ENCODE peak calls at places on chromosomes 3 and 15, in six cellular contexts. X is IMR-90, H is mesendoderm, K is H9, Y is mesenchymal stem cell, S is H1. U is an unnamed sample.

GRCh38 chr3:86895202-86895601 is 95.7 kb downstream of the VGLL3 start:
- DNase-seq in H (no peak), S (no peak), X (peak), K (no peak), Y (no peak), U (no peak)

GRCh38 chr3:41598804-41599481 is 363.0 kb downstream of the ULK4 start:
- DNase-seq in K (no peak), Y (peak), X (peak), S (no peak), H (no peak), U (no peak)

GRCh38 chr15:70100495-70101331 is 3.0 kb upstream of the TLE3 start:
- DNase-seq in S (no peak), X (peak), H (peak), K (peak), Y (peak), U (peak)

GRCh38 chr15:78565951-78566774 is 843 bp downstream of the CHRNA5 start:
- DNase-seq in Y (peak), S (peak), H (peak), X (peak), K (peak), U (peak)

GRCh38 chr15:97316362-97316761 is 644.1 kb upstream of the ARRDC4 start:
- DNase-seq in K (no peak), X (no peak), Y (no peak), H (peak), S (no peak), U (no peak)

GRCh38 chr3:10496121-10496863 is 9.1 kb downstream of the ATP2B2 start:
- DNase-seq in H (no peak), X (no peak), K (no peak), Y (no peak), S (no peak), U (no peak)

GRCh38 chr3:27271890-27272289 is 97.3 kb downstream of the NEK10 start:
- DNase-seq in K (no peak), H (no peak), S (no peak), Y (no peak), X (no peak), U (no peak)

GRCh38 chr3:150749218-150749617 is 13.8 kb downstream of the SIAH2 start:
- DNase-seq in X (no peak), K (no peak), Y (no peak), S (no peak), H (no peak), U (no peak)

GRCh38 chr3:173006006-173006405 is 135.0 kb downstream of the SPATA16 start:
- DNase-seq in K (no peak), S (no peak), X (no peak), H (no peak), Y (no peak), U (no peak)

GRCh38 chr15:59532770-59533379 is 78.7 kb upstream of the GCNT3 start:
- DNase-seq in K (no peak), Y (peak), X (peak), H (peak), S (no peak), U (peak)

GRCh38 chr3:22117751-22118346 is 366.8 kb upstream of the ZNF385D start:
- DNase-seq in S (no peak), H (peak), X (peak), K (no peak), Y (peak), U (peak)

GRCh38 chr3:74590620-74591262 is 23.7 kb downstream of the CNTN3 start:
- DNase-seq in H (no peak), K (no peak), X (no peak), Y (no peak), S (no peak), U (no peak)

GRCh38 chr15:52786436-52787122 is 3.6 kb downstream of the ONECUT1 start:
- DNase-seq in Y (no peak), S (peak), X (no peak), H (peak), K (peak), U (peak)

GRCh38 chr3:197337656-197338055 is 39.2 kb upstream of the DLG1 start:
- DNase-seq in K (no peak), Y (peak), X (peak), S (peak), H (no peak), U (no peak)

GRCh38 chr3:98056035-98056434 is 20.9 kb upstream of the GABRR3 start:
- DNase-seq in S (no peak), K (no peak), X (no peak), H (no peak), Y (no peak), U (no peak)

GRCh38 chr15:69543681-69544080 is 91.1 kb downstream of the RPLP1 start:
- DNase-seq in H (peak), K (no peak), S (no peak), X (no peak), Y (no peak), U (no peak)

GRCh38 chr3:39209329-39209970 is 17.1 kb upstream of the XIRP1 start:
- DNase-seq in Y (no peak), K (no peak), S (no peak), H (peak), X (no peak), U (no peak)

GRCh38 chr3:10772230-10773161 is 43.5 kb upstream of the SLC6A11 start:
- DNase-seq in K (peak), X (no peak), Y (no peak), H (peak), S (peak), U (no peak)

GRCh38 chr3:179882322-179882721 is 154.4 kb downstream of the PEX5L start:
- DNase-seq in Y (no peak), S (no peak), K (peak), H (no peak), X (no peak), U (peak)

GRCh38 chr15:49674370-49674769 is 53.5 kb downstream of the DTWD1 start:
- DNase-seq in S (no peak), X (peak), H (no peak), Y (no peak), K (no peak), U (no peak)

GRCh38 chr3:16066975-16067374 is 107.5 kb upstream of the GALNT15 start:
- DNase-seq in K (no peak), X (peak), H (no peak), Y (peak), S (no peak), U (no peak)

GRCh38 chr3:39149059-39149455 is 4.3 kb downstream of the CSRNP1 start:
- DNase-seq in Y (peak), K (no peak), H (no peak), S (no peak), X (no peak), U (no peak)

DNA sequence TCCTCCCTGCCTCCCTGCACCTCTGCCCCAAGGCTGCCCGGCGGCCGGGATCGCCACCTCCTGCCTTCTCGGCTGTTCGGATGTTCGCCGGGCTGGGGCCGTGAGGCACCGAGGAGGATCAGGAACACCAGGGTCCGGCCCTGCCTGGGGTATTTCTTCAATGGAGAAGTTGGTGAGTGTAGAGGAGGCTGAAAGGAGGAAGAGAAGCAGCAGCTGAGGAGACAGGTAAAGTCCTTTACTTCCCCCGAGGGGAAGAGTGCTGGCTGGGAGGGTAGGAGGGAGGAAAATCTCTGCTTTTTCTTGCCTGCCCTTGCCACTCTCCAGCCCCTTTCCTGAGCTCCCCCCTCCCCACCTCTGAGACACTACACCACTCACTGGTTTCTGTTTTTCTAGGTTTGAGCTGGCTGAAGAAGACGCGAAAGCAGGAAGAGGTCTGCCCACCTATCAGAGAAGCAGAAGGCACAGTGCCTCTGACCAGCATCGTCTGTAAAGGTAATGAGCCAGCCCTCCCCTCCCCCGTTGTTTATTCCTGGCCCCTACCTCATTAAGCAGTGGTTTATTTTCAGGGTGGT is 519 bp downstream of the ASB7 start:
- DNase-seq in S (peak), K (peak), Y (peak), H (peak), X (peak), U (no peak)
- H4K8ac ChIP-seq in S (peak), K (no peak), Y (peak), H (no peak), X (peak), U (no peak)

GRCh38 chr15:88535607-88536313 is 10.7 kb downstream of the DET1 start:
- DNase-seq in K (no peak), H (no peak), Y (no peak), X (no peak), S (no peak), U (no peak)

GRCh38 chr15:88535100-88535499 is 11.4 kb downstream of the DET1 start:
- DNase-seq in X (peak), K (no peak), S (no peak), Y (peak), H (no peak), U (no peak)

GRCh38 chr15:88539441-88539840 is 7.0 kb downstream of the DET1 start:
- DNase-seq in K (no peak), Y (peak), H (no peak), X (no peak), S (no peak), U (no peak)

GRCh38 chr15:88541709-88542341 is 4.7 kb downstream of the DET1 start:
- DNase-seq in X (no peak), S (no peak), H (no peak), K (no peak), Y (no peak), U (no peak)

GRCh38 chr15:88537591-88538317 is 8.7 kb downstream of the DET1 start:
- DNase-seq in X (no peak), Y (peak), S (no peak), H (peak), K (no peak), U (no peak)
- H2BK5ac ChIP-seq in X (no peak), Y (no peak), S (no peak), H (peak), K (no peak), U (no peak)

GRCh38 chr15:91129436-91129835 is 29.4 kb downstream of the SV2B start:
- DNase-seq in K (no peak), S (no peak), Y (no peak), X (no peak), H (no peak), U (no peak)

GRCh38 chr15:91126080-91126479 is 26.0 kb downstream of the SV2B start:
- DNase-seq in K (no peak), Y (no peak), X (no peak), S (no peak), H (peak), U (no peak)

GRCh38 chr15:91125162-91125561 is 25.1 kb downstream of the SV2B start:
- DNase-seq in S (no peak), K (no peak), X (no peak), H (no peak), Y (no peak), U (no peak)

GRCh38 chr15:91127236-91127914 is 27.3 kb downstream of the SV2B start:
- DNase-seq in X (no peak), K (no peak), H (no peak), Y (no peak), S (no peak), U (no peak)

GRCh38 chr15:91128028-91128427 is 28.0 kb downstream of the SV2B start:
- DNase-seq in K (no peak), S (no peak), X (no peak), Y (no peak), H (peak), U (no peak)
- H2BK15ac ChIP-seq in K (no peak), S (no peak), X (no peak), Y (no peak), H (no peak), U (no peak)

GRCh38 chr3:143849854-143850549 is 1.7 kb upstream of the SLC9A9 start:
- DNase-seq in X (peak), S (no peak), Y (peak), H (no peak), K (no peak), U (no peak)

GRCh38 chr3:143847787-143848631 is at the start of gene SLC9A9:
- DNase-seq in X (peak), K (peak), Y (peak), S (no peak), H (peak), U (no peak)

GRCh38 chr3:143850877-143851276 is 2.6 kb upstream of the SLC9A9 start:
- DNase-seq in S (no peak), K (no peak), X (no peak), H (no peak), Y (peak), U (no peak)

GRCh38 chr3:143851331-143852017 is 3.2 kb upstream of the SLC9A9 start:
- DNase-seq in K (no peak), X (no peak), H (peak), Y (no peak), S (no peak), U (no peak)

GRCh38 chr3:143848707-143849106 is 439 bp upstream of the SLC9A9 start:
- DNase-seq in Y (no peak), K (no peak), H (no peak), X (no peak), S (no peak), U (no peak)
- H4K8ac ChIP-seq in Y (no peak), K (no peak), H (no peak), X (no peak), S (no peak), U (no peak)

DNA sequence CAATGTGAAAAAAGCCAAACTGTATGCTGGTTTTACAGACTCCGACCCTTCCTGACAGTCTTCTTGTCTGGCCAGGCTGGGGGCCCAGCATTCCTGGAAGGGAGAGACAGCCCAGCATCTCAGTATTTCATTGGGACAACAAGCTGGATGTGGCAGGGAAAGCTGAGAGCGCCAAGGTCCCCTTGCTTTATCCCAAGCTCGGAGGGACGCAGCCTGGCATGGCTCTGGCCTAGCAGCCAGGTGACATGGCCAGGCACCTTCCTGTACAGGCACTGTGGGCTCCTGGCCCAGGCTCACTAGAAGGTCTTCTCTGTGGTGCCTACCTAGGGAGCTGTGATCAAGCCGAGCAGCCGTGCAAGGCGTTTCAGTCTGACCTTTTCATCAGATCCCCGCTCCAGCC is 33.0 kb downstream of the UMPS start:
- DNase-seq in S (no peak), X (no peak), Y (no peak), K (no peak), H (no peak), U (no peak)
- H2BK5ac ChIP-seq in S (peak), X (no peak), Y (no peak), K (no peak), H (no peak), U (no peak)

GRCh38 chr15:80151148-80151547 is 1.7 kb upstream of the FAH start:
- DNase-seq in H (no peak), S (no peak), K (no peak), X (no peak), Y (no peak), U (no peak)
- H2BK15ac ChIP-seq in H (no peak), S (no peak), K (no peak), X (no peak), Y (peak), U (no peak)

GRCh38 chr3:124780767-124781485 is 50.7 kb downstream of the UMPS start:
- DNase-seq in H (peak), S (no peak), K (no peak), X (peak), Y (peak), U (no peak)

GRCh38 chr3:124779116-124779515 is 48.9 kb downstream of the UMPS start:
- DNase-seq in K (no peak), S (no peak), H (no peak), Y (no peak), X (no peak), U (no peak)

GRCh38 chr3:124781706-124782376 is 51.6 kb downstream of the UMPS start:
- DNase-seq in Y (no peak), S (no peak), X (no peak), K (no peak), H (no peak), U (no peak)

GRCh38 chr3:124779751-124780191 is 49.5 kb downstream of the UMPS start:
- DNase-seq in K (no peak), Y (no peak), H (no peak), X (no peak), S (no peak), U (no peak)

GRCh38 chr3:124780356-124780755 is 50.1 kb downstream of the UMPS start:
- DNase-seq in X (peak), K (no peak), S (no peak), Y (peak), H (peak), U (no peak)
- H4K8ac ChIP-seq in X (peak), K (no peak), S (no peak), Y (peak), H (no peak), U (no peak)